ENCODE peak calls at places on chromosomes 16 and 17, in four cellular contexts. U is neuronal stem cell, H is H9, I is mesendoderm. J is an unnamed sample.

GRCh38 chr17:73423806-73424205 is 112.0 kb upstream of the CDC42EP4 start:
- DNase-seq in U (no peak), H (peak), I (no peak), J (no peak)

GRCh38 chr17:61454095-61454931 is 2.1 kb downstream of the TBX4 start:
- DNase-seq in U (no peak), H (peak), I (no peak), J (peak)

GRCh38 chr16:10622036-10622921 is 41.9 kb upstream of the EMP2 start:
- DNase-seq in U (no peak), H (peak), I (peak), J (no peak)

GRCh38 chr17:82536220-82537201 is 17.0 kb downstream of the FOXK2 start:
- DNase-seq in U (no peak), H (no peak), I (no peak), J (peak)

GRCh38 chr17:57603978-57604377 is 141.1 kb downstream of the CCDC182 start:
- DNase-seq in U (no peak), H (no peak), I (no peak), J (no peak)

GRCh38 chr17:55263565-55264272 is 1.0 kb upstream of the HLF start:
- DNase-seq in U (no peak), H (no peak), I (no peak), J (no peak)

GRCh38 chr17:1153795-1154546 is 25.8 kb downstream of the ABR start:
- DNase-seq in U (no peak), H (peak), I (peak), J (no peak)

GRCh38 chr16:79601978-79602609 is 1.6 kb upstream of the MAF start:
- DNase-seq in U (peak), H (peak), I (peak), J (peak)

GRCh38 chr17:37614391-37614790 is 5.2 kb upstream of the SYNRG start:
- DNase-seq in U (no peak), H (no peak), I (no peak), J (peak)

GRCh38 chr17:40564883-40565744 is at the start of gene CCR7:
- DNase-seq in U (no peak), H (peak), I (peak), J (no peak)

GRCh38 chr17:41894791-41895331 is 23.9 kb downstream of the ACLY start:
- DNase-seq in U (no peak), H (no peak), I (peak), J (peak)

GRCh38 chr17:42311240-42312034 is 23.1 kb downstream of the STAT5A start:
- DNase-seq in U (no peak), H (peak), I (peak), J (peak)

GRCh38 chr17:63019138-63019873 is 53.3 kb downstream of the TANC2 start:
- DNase-seq in U (no peak), H (no peak), I (no peak), J (no peak)

GRCh38 chr17:37134050-37134449 is 185.3 kb downstream of the AATF start:
- DNase-seq in U (no peak), H (no peak), I (no peak), J (peak)

GRCh38 chr16:77273-77806 is 685 bp upstream of the MPG start:
- DNase-seq in U (no peak), H (peak), I (peak), J (peak)

GRCh38 chr16:65725156-65725845 is 603.4 kb upstream of the CDH11 start:
- DNase-seq in U (no peak), H (no peak), I (no peak), J (no peak)

GRCh38 chr16:56910654-56911539 is 21.0 kb upstream of the HERPUD1 start:
- DNase-seq in U (no peak), H (no peak), I (peak), J (peak)

GRCh38 chr16:51156836-51157235 is 5.8 kb upstream of the SALL1 start:
- DNase-seq in U (no peak), H (no peak), I (no peak), J (peak)

GRCh38 chr16:46748775-46749705 is 896 bp upstream of the MYLK3 start:
- DNase-seq in U (no peak), H (no peak), I (no peak), J (peak)

GRCh38 chr16:50246299-50247122 is 19.8 kb upstream of the ADCY7 start:
- DNase-seq in U (no peak), H (no peak), I (peak), J (peak)

GRCh38 chr17:34823023-34823422 is 138.2 kb downstream of the CCT6B start:
- DNase-seq in U (no peak), H (no peak), I (no peak), J (no peak)

GRCh38 chr17:56167491-56167890 is 14.2 kb downstream of the ANKFN1 start:
- DNase-seq in U (no peak), H (no peak), I (no peak), J (no peak)

GRCh38 chr17:65121916-65122821 is 15.0 kb upstream of the RGS9 start:
- DNase-seq in U (no peak), H (no peak), I (no peak), J (no peak)

GRCh38 chr17:21296097-21297025 is 11.8 kb downstream of the MAP2K3 start:
- DNase-seq in U (no peak), H (no peak), I (no peak), J (no peak)

GRCh38 chr16:77450790-77451487 is 16.1 kb upstream of the ADAMTS18 start:
- DNase-seq in U (no peak), H (no peak), I (no peak), J (no peak)

GRCh38 chr17:57166803-57167202 is 81.8 kb downstream of the AKAP1 start:
- DNase-seq in U (no peak), H (peak), I (peak), J (no peak)

GRCh38 chr16:54460254-54460860 is 173.8 kb upstream of the IRX3 start:
- DNase-seq in U (no peak), H (no peak), I (no peak), J (no peak)

GRCh38 chr16:555528-556478 is 4.4 kb upstream of the PRR35 start:
- DNase-seq in U (no peak), H (no peak), I (no peak), J (no peak)

GRCh38 chr17:32955155-32955554 is 27.2 kb downstream of the TMEM98 start:
- DNase-seq in U (no peak), H (no peak), I (no peak), J (no peak)

DNA sequence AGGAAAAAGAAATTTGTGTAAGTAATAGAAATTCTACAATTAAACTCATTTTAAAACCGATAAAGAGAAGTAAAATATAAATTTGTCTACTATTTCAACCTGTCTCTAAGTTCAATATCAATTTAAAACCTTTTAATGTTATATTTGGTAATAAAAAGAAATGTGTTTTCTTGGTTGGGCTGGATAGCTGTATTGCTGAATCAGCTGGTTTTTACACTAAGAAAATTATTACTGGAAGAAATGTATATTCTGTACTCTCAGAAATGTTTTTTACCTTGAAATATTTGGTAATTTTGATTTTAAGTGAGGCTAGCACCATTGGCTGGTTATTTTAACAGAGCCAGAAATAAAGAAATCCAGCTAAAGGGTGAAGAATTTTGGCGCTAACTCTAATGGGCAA is 87.1 kb upstream of the CNTNAP4 start:
- DNase-seq in U (no peak), H (no peak), I (no peak), J (no peak)
- H4K8ac ChIP-seq in U (no peak), H (no peak), I (no peak), J (no peak)

GRCh38 chr17:76872874-76873221 is 4.6 kb downstream of the MGAT5B start:
- DNase-seq in U (no peak), H (no peak), I (no peak), J (no peak)

GRCh38 chr17:76869878-76870714 is 1.9 kb downstream of the MGAT5B start:
- DNase-seq in U (no peak), H (peak), I (peak), J (peak)

GRCh38 chr17:76873856-76874255 is 5.7 kb downstream of the MGAT5B start:
- DNase-seq in U (no peak), H (no peak), I (no peak), J (peak)

GRCh38 chr17:76872221-76872873 is 4.1 kb downstream of the MGAT5B start:
- DNase-seq in U (no peak), H (no peak), I (no peak), J (peak)

GRCh38 chr17:76871668-76872067 is 3.5 kb downstream of the MGAT5B start:
- DNase-seq in U (no peak), H (no peak), I (no peak), J (no peak)
- H2AK5ac ChIP-seq in U (no peak), H (no peak), I (no peak), J (peak)

DNA sequence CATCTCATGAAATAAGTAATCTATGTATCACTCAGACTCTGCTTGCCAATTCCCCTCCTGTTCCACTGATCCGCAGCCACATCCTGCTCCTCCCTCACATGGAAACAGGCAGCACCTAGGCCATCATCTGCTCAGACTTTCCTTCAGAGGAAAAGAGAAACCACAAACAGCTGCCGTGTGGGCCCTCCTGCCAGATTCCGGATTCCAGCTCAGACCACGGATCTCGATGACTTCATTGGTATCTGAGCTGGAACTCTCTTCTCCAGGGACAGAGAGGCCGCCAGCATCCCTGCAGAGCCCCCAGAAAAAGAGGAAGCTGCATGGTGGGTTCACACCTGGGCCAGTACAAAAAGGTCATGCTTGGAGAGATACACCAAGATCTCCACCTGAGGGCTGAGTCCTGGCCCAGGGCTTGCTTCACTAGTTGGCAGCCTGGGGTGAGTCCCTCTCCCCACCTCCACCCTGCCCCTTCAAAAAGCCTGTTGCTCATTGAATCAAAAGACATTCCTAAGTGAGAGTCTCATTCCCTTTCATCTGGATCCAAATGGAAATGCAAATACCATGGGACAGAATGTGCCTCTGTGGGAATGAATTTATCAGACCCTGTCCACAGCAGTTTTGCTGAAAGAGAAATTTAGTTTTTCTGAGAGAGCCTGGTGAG is 47.2 kb downstream of the HOXB1 start:
- DNase-seq in U (no peak), H (no peak), I (peak), J (peak)
- H2BK15ac ChIP-seq in U (no peak), H (no peak), I (no peak), J (no peak)

GRCh38 chr16:14455577-14455976 is 174.5 kb downstream of the PARN start:
- DNase-seq in U (no peak), H (no peak), I (peak), J (peak)

GRCh38 chr16:14460726-14461125 is 169.3 kb downstream of the PARN start:
- DNase-seq in U (no peak), H (no peak), I (no peak), J (no peak)

GRCh38 chr16:14456793-14457481 is 173.1 kb downstream of the PARN start:
- DNase-seq in U (no peak), H (no peak), I (no peak), J (no peak)

GRCh38 chr16:14454391-14454790 is 175.7 kb downstream of the PARN start:
- DNase-seq in U (no peak), H (no peak), I (no peak), J (no peak)

DNA sequence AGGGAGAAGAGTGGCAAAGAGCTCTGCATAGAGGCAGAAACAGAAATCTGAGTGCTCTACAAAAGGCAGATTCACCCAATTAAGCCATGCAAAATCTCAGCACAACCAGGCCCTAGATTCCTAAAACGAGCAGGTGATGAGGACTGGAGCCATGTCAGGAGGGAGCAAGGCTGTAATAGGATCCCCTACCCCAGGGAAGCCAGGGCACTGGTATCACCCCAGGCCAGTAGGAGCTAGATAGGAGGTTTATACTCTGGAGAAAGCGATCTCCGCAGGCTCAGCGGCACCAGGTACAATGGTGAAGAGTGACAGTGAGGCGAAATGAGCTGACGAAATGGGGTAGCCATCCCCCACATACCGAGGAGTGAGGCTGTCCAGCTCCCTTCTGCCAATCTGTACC is 171.5 kb downstream of the PARN start:
- DNase-seq in U (no peak), H (peak), I (peak), J (no peak)
- H4K8ac ChIP-seq in U (no peak), H (no peak), I (no peak), J (no peak)

DNA sequence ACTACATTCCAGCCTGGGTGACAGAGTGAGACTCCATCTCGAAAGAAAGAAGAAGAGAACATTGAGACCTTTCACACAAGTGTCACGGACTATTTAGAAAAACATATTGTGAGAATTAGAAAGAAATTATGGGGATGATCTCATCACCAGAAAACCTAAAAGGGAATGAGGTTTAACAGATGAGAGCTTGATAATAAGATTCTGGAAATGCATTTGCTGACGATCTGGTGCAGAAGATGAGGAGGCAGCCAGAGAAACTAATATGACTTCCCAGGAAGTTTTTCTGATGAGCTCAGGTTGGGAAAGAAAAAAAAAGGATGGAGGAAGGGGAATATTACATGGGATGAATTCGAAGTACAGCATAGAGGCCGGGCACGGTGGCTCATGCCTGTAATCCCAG is 10.8 kb upstream of the APOH start:
- DNase-seq in U (no peak), H (no peak), I (no peak), J (no peak)
- H2AK5ac ChIP-seq in U (no peak), H (no peak), I (no peak), J (no peak)

GRCh38 chr17:49442051-49442450 is 27.4 kb upstream of the PHB1 start:
- DNase-seq in U (no peak), H (no peak), I (no peak), J (no peak)
- H2BK15ac ChIP-seq in U (no peak), H (no peak), I (no peak), J (no peak)

DNA sequence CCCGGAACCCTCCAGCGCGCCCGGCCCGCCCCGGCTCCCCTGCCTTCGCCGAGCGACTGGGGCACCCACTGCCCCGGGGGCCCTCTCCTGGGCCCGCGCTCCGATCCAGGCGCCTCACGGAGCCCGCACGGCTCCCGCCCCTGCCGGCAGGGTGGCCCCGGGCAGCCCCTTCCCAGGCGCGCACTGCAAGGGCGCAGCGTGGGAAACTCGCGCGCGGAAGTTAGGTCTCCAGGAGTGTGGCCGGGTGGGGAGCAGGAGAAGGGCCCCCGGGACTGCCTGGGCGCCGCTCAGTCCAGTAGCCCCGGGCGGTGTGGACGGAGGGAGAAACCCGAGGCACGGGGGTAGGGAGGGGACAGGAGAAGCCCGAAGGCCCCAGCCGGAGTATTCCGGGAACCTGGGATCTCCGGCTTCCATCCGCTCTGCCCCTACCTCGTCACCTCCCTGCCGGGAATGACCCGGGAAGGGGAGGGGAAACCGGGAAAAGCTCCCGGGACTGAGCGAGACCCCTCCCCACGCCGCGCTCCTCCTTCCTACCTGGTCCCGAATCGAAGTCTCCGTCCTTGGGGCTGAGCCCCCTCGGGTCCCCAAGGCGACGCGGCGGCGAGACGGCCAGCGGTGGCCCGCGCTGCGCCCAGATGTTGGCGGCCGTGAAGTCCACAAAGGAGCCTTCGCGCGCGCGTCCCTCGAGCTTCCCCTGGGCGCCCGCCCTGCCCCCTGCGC is 501 bp downstream of the SOCS3 start:
- DNase-seq in U (no peak), H (peak), I (peak), J (no peak)
- H4K8ac ChIP-seq in U (peak), H (no peak), I (no peak), J (peak)

DNA sequence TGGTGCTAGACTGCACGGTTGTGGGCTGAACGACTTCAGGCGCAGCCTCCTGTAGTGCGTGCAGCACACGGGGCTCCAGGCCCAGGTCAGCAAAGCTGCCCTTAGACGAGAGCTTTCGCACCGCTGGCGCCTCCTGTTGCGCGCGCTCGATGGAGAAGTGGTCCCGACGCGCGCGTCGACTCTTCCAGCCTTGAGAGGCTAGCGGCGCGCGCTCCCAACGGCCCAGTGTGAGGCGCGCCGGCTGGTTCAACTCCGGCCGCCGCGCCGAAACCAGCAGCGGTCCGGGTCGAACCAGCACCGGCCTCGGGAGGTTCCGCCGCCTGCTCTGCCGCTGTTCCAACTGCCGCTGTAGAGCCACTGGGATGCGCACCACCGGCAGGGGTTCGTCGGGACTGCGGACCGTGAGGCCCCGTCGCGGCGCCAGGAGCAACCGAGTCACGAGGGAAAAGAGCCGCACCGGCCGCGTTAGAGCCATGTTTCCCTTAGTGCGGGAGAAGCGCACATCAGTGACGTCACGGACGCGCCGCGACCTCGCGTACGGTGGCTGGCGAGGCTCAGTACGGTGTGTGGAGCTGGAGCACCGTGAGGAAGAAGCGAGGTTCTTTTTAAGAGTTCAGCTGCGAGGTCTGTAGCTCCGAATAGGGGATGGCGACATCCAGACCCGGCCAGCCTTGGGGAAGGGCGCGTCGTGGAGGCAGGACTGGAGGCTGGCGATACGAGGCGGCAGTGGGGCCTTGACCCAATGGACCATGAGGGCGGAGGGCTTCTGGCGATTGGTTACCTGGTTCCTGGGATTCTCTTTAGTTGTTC is at the start of the genes DDX28 and DUS2:
- DNase-seq in U (peak), H (peak), I (peak), J (peak)
- H2AK5ac ChIP-seq in U (peak), H (no peak), I (no peak), J (no peak)

GRCh38 chr17:7035591-7036368 is at the start of gene SLC16A13:
- DNase-seq in U (peak), H (peak), I (peak), J (peak)
- H2BK15ac ChIP-seq in U (no peak), H (no peak), I (no peak), J (no peak)

J was measured in mesenchymal stem cell.